ENCODE peak calls at places on chromosomes 12 and 14, in seven cellular contexts. F, W, V, I, R, O and E are unnamed samples.

GRCh38 chr12:20656600-20656999 is 38.5 kb upstream of the SLCO1C1 start:
- DNase-seq in R (no peak), F (no peak), V (no peak), I (no peak), W (no peak), O (no peak), E (no peak)

GRCh38 chr12:92927055-92927435 is 2.0 kb downstream of the EEA1 start:
- DNase-seq in F (no peak), I (peak; percentile 80), V (no peak), O (no peak), W (no peak), R (peak; percentile 55), E (peak; percentile 45)

GRCh38 chr14:44657688-44658388 is 150.8 kb upstream of the FSCB start:
- DNase-seq in I (peak; percentile 5), V (no peak), O (no peak), R (no peak), W (no peak), F (no peak), E (no peak)

GRCh38 chr14:87877877-87878276 is 115.1 kb downstream of the GALC start:
- DNase-seq in I (peak; percentile 89), O (no peak), F (no peak), R (no peak), V (no peak), W (no peak), E (no peak)

GRCh38 chr12:58961906-58962305 is 41.6 kb upstream of the LRIG3 start:
- DNase-seq in O (no peak), I (no peak), W (no peak), R (no peak), V (no peak), F (no peak), E (no peak)

GRCh38 chr12:131113562-131113961 is 159.9 kb downstream of the ADGRD1 start:
- DNase-seq in W (no peak), O (no peak), V (no peak), I (no peak), F (no peak), R (no peak), E (no peak)

GRCh38 chr12:117080707-117081141 is 18.5 kb downstream of the TESC start:
- DNase-seq in R (no peak), W (peak; percentile 40), O (no peak), I (no peak), F (no peak), V (no peak), E (no peak)

GRCh38 chr14:106562451-106562850 is 1036.1 kb downstream of the TMEM121 start:
- DNase-seq in R (no peak), F (no peak), W (no peak), V (no peak), O (no peak), I (no peak), E (no peak)

GRCh38 chr14:20986811-20987210 is 3.0 kb upstream of the METTL17 start:
- DNase-seq in V (no peak), F (peak; percentile 94), I (peak; percentile 99), R (no peak), O (peak; percentile 86), W (no peak), E (no peak)

GRCh38 chr12:57657744-57658143 is 24.7 kb upstream of the B4GALNT1 start:
- DNase-seq in R (no peak), F (no peak), V (no peak), O (no peak), I (peak; percentile 63), W (no peak), E (no peak)

GRCh38 chr12:112347521-112347920 is 34.7 kb downstream of the HECTD4 start:
- DNase-seq in O (peak; percentile 77), R (no peak), W (no peak), I (peak; percentile 50), F (peak; percentile 93), V (no peak), E (no peak)

GRCh38 chr14:24438198-24439095 is 4.1 kb downstream of the SDR39U1 start:
- DNase-seq in R (no peak), O (no peak), I (no peak), W (no peak), V (no peak), F (no peak), E (no peak)

GRCh38 chr14:46499521-46499920 is 152.1 kb downstream of the RPL10L start:
- DNase-seq in W (no peak), R (no peak), V (no peak), F (no peak), O (no peak), I (no peak), E (no peak)

GRCh38 chr14:52349731-52350130 is 35.6 kb downstream of the PTGER2 start:
- DNase-seq in O (no peak), F (no peak), I (no peak), V (no peak), W (no peak), R (no peak), E (no peak)

GRCh38 chr14:52351561-52352491 is 37.7 kb downstream of the PTGER2 start:
- DNase-seq in V (no peak), R (peak; percentile 23), F (no peak), I (no peak), W (no peak), O (peak; percentile 92), E (peak; percentile 42)

GRCh38 chr14:52352546-52352945 is 38.4 kb downstream of the PTGER2 start:
- DNase-seq in O (no peak), F (no peak), I (no peak), V (no peak), W (no peak), R (no peak), E (no peak)

GRCh38 chr14:52350445-52350844 is 36.3 kb downstream of the PTGER2 start:
- DNase-seq in O (no peak), F (no peak), V (no peak), R (no peak), I (no peak), W (no peak), E (no peak)

DNA sequence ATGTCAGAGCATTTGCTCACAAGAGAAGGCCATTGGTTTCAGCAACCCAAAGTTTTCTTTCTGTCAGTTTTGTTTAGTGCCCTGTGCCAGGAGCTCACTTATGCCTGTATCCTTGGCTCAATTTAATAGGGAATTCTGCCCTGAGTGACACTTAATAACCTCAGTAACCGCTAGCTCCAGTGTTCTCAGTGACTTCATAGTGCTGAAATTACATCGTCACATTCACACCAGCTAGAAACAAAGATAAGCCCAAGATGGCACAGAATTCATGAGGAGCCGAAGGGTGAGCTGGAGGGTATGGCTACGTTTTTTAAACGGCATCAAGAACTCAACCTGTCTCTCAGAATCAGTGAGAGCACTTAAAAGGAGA is 37.1 kb downstream of the PTGER2 start:
- DNase-seq in O (no peak), R (no peak), F (no peak), I (no peak), W (no peak), V (no peak), E (no peak)
- H3K4me3 ChIP-seq in O (no peak overlapping the region), R (peak overlapping the region; percentile 29), F (no peak overlapping the region), I (no peak overlapping the region), W (no peak overlapping the region), V (no peak overlapping the region), E (no peak overlapping the region)

GRCh38 chr12:64385468-64385867 is 5.1 kb downstream of the C12orf56 start:
- DNase-seq in V (no peak), O (no peak), I (peak; percentile 94), W (no peak), R (no peak), F (no peak), E (no peak)

GRCh38 chr12:64389154-64389553 is 1.4 kb downstream of the C12orf56 start:
- DNase-seq in O (no peak), R (no peak), V (no peak), I (peak; percentile 21), W (no peak), F (no peak), E (no peak)

GRCh38 chr12:64392221-64392620 is 1.7 kb upstream of the C12orf56 start:
- DNase-seq in I (peak; percentile 64), R (no peak), V (no peak), W (no peak), O (no peak), F (no peak), E (peak; percentile 60)

GRCh38 chr12:64387201-64387816 is 3.2 kb downstream of the C12orf56 start:
- DNase-seq in R (no peak), V (no peak), F (no peak), O (no peak), W (no peak), I (peak; percentile 83), E (no peak)

GRCh38 chr12:64390275-64390851 is at the start of gene C12orf56:
- DNase-seq in R (no peak), I (peak; percentile 27), O (no peak), F (no peak), W (peak; percentile 69), V (no peak), E (no peak)
- H3K4me3 ChIP-seq in R (peak within 1 kb of the TSS; percentile 39), I (peak within 1 kb of the TSS; percentile 25), O (peak within 1 kb of the TSS; percentile 45), F (peak within 1 kb of the TSS; percentile 40), W (peak within 1 kb of the TSS; percentile 17), V (peak within 1 kb of the TSS; percentile 57), E (no peak within 1 kb of the TSS)

GRCh38 chr14:37763266-37763665 is 167.8 kb downstream of the TTC6 start:
- DNase-seq in O (no peak), W (no peak), V (no peak), I (no peak), F (no peak), R (no peak), E (no peak)
- H3K4me3 ChIP-seq in O (no peak overlapping the region), W (no peak overlapping the region), V (no peak overlapping the region), I (no peak overlapping the region), F (no peak overlapping the region), R (no peak overlapping the region), E (no peak overlapping the region)

GRCh38 chr14:51627313-51627712 is 24.4 kb upstream of the FRMD6 start:
- DNase-seq in V (no peak), F (no peak), W (no peak), R (no peak), O (no peak), I (no peak), E (no peak)
- H3K4me3 ChIP-seq in V (no peak overlapping the region), F (no peak overlapping the region), W (no peak overlapping the region), R (no peak overlapping the region), O (no peak overlapping the region), I (no peak overlapping the region), E (no peak overlapping the region)

GRCh38 chr14:23306113-23306411 is 571 bp upstream of the BCL2L2 start:
- DNase-seq in I (no peak), V (no peak), W (no peak), R (no peak), O (no peak), F (no peak), E (no peak)
- H3K4me3 ChIP-seq in I (peak overlapping the region; percentile 90), V (peak overlapping the region; percentile 75), W (peak overlapping the region; percentile 87), R (no peak overlapping the region), O (peak overlapping the region; percentile 95), F (peak overlapping the region; percentile 67), E (no peak overlapping the region)

GRCh38 chr14:103136076-103136340 is 12.7 kb downstream of the TNFAIP2 start:
- DNase-seq in V (no peak), I (no peak), R (no peak), O (no peak), W (no peak), F (no peak), E (no peak)

GRCh38 chr14:103136388-103137271 is 13.4 kb downstream of the TNFAIP2 start:
- DNase-seq in I (peak; percentile 77), F (no peak), V (no peak), O (peak; percentile 25), R (no peak), W (peak; percentile 73), E (no peak)

GRCh38 chr14:103138483-103139370 is 15.5 kb downstream of the TNFAIP2 start:
- DNase-seq in O (no peak), F (no peak), W (peak; percentile 84), I (no peak), R (no peak), V (no peak), E (no peak)

GRCh38 chr14:103139371-103140016 is 16.2 kb downstream of the TNFAIP2 start:
- DNase-seq in O (no peak), F (no peak), W (no peak), I (no peak), V (no peak), R (no peak), E (no peak)

GRCh38 chr14:103137721-103138482 is 14.6 kb downstream of the TNFAIP2 start:
- DNase-seq in R (no peak), O (no peak), W (no peak), V (no peak), I (no peak), F (no peak), E (no peak)
- H3K4me3 ChIP-seq in R (no peak overlapping the region), O (no peak overlapping the region), W (no peak overlapping the region), V (no peak overlapping the region), I (no peak overlapping the region), F (no peak overlapping the region), E (no peak overlapping the region)